ENCODE peak calls at places on chromosomes 2 and 18, in four cellular contexts. M is progenitor cell of endocrine pancreas, O is neural crest cell, N is fibroblast of mammary gland. W is an unnamed sample.

GRCh38 chr18:9673296-9674251 is 34.5 kb upstream of the RAB31 start:
- DNase-seq in M (no peak), O (no peak), N (peak; percentile 81), W (peak; percentile 57)

GRCh38 chr2:16685340-16685715 is 19.7 kb upstream of the CYRIA start:
- DNase-seq in M (no peak), O (no peak), N (no peak), W (no peak)

GRCh38 chr18:26436176-26437031 is 111.9 kb downstream of the KCTD1 start:
- DNase-seq in M (no peak), O (no peak), N (peak; percentile 90), W (no peak)

GRCh38 chr2:69716555-69717120 is 25.3 kb upstream of the ANXA4 start:
- DNase-seq in M (no peak), O (no peak), N (peak; percentile 63), W (no peak)

GRCh38 chr2:172427256-172427989 is at the start of gene ITGA6:
- DNase-seq in M (peak; percentile 83), O (peak; percentile 80), N (no peak), W (peak; percentile 88)

GRCh38 chr18:75253784-75254183 is 43.2 kb downstream of the TSHZ1 start:
- DNase-seq in M (no peak), O (no peak), N (peak; percentile 57), W (no peak)

GRCh38 chr2:46869621-46870020 is 46.0 kb downstream of the MCFD2 start:
- DNase-seq in M (no peak), O (no peak), N (no peak), W (no peak)

GRCh38 chr18:48290162-48290926 is 118.8 kb downstream of the ZBTB7C start:
- DNase-seq in M (no peak), O (no peak), N (no peak), W (no peak)

GRCh38 chr2:170818294-170819104 is 1.8 kb downstream of the GAD1 start:
- DNase-seq in M (no peak), O (no peak), N (no peak), W (peak; percentile 55)

GRCh38 chr18:30113454-30113853 is 929.1 kb downstream of the DSC3 start:
- DNase-seq in M (no peak), O (no peak), N (no peak), W (no peak)

GRCh38 chr2:191206613-191207471 is 38.4 kb upstream of the MYO1B start:
- DNase-seq in M (no peak), O (no peak), N (no peak), W (no peak)

GRCh38 chr2:219296631-219297391 is 12.4 kb downstream of the PTPRN start:
- DNase-seq in M (no peak), O (no peak), N (no peak), W (no peak)

GRCh38 chr2:207505728-207506127 is 24.0 kb upstream of the CREB1 start:
- DNase-seq in M (no peak), O (no peak), N (peak; percentile 89), W (no peak)

GRCh38 chr18:11587432-11587831 is 22.0 kb upstream of the SLC35G4 start:
- DNase-seq in M (no peak), O (no peak), N (no peak), W (no peak)

GRCh38 chr18:11585596-11585995 is 23.8 kb upstream of the SLC35G4 start:
- DNase-seq in M (no peak), O (no peak), N (no peak), W (no peak)

GRCh38 chr18:11591957-11592356 is 17.4 kb upstream of the SLC35G4 start:
- DNase-seq in M (no peak), O (no peak), N (no peak), W (peak; percentile 31)

GRCh38 chr18:11587846-11588245 is 21.6 kb upstream of the SLC35G4 start:
- DNase-seq in M (no peak), O (no peak), N (no peak), W (no peak)
- TF ChIP-seq CTCF in M (no peak), O (no peak), N (no peak), W (no peak)

GRCh38 chr2:32553829-32554432 is 73.9 kb upstream of the TTC27 start:
- DNase-seq in M (no peak), O (no peak), N (peak; percentile 60), W (no peak)
- TF ChIP-seq CTCF in M (peak; percentile 80), O (peak; percentile 83), N (peak; percentile 78), W (peak; percentile 82)

GRCh38 chr2:9799729-9800632 is 43.3 kb upstream of the TAF1B start:
- DNase-seq in M (peak; percentile 88), O (peak; percentile 96), N (peak; percentile 78), W (peak; percentile 94)
- TF ChIP-seq CTCF in M (peak; percentile 93), O (peak; percentile 97), N (peak; percentile 96), W (peak; percentile 96)

DNA sequence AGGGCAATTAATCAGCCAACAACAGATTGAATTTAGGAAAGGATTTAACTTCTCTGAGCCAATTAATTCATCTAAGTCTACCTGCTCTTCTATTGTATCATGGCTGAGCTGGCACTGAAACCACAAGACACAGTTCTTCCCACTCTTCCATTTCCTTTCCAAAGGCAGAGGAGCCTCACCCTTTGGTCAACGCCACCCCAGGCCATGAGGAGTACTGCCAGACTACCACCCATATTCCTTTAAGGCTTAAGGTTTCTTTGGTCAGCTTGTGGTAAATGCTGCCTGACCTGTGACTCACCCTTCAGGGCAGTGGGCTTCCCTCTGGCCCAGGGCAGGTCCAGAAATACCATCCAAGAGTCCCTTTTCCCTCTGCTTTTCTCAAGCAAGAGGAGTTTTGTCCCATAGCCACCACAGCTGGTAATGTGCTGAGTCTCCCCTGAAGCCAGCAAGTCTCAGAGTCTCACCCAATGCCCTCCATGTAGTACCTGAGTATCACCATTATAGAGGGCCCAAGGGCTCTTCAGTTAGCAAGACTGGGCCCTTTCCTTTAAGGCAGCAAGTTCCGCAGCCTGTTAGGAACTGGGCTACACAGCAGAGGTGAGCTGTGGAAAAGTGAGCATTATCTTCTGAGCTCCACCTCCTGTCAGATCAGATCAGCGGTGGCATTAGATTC is 900.5 kb upstream of the CRIM1 start:
- DNase-seq in M (no peak), O (no peak), N (no peak), W (peak; percentile 71)
- TF ChIP-seq CTCF in M (peak; percentile 31), O (peak; percentile 20), N (no peak), W (peak; percentile 54)

DNA sequence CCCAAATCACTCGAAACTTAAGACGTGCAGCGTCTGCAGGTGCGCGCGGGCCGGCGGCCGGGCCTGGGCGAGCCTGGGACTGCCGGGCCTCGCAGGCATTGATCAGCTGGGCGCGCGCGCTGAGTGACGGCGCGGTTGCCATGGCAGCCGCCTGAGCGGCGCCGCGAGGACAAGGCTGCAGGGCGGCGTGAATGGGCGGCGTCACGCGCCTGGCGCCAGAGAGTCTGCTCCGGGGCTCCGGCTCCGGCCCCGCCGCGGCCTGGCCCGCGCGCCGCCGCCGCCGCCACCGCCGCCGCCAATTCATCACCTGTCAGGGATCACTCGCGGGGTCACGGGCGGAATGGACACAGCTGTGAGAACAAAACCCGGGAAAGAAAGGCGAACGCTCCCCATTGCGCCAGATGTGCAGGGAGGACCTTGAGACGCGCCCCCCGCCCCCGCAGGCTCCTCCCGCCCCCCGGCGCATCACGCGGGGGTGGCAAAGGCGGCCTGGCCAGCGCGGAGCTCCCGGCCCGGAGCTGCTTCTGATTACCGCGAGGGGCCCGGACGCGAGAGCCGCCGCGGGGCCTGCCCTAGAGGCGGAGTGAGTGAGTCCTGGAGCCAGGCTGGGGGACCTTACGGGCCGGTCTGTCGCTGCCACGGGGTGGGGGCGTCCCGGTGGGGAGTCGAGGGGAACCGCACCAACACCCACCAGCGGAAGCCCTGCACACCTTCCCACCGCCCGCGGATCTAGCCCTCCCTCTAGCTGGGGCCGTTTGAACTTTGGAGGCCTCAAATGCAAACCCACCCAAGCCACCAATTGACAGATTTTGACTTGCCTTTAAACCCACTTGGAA is 2.9 kb upstream of the ID2 start:
- DNase-seq in M (peak; percentile 88), O (peak; percentile 75), N (peak; percentile 89), W (peak; percentile 93)
- TF ChIP-seq CTCF in M (peak; percentile 18), O (peak; percentile 20), N (no peak), W (no peak)

GRCh38 chr2:159518321-159519005 is 97.9 kb downstream of the BAZ2B start:
- DNase-seq in M (no peak), O (no peak), N (peak; percentile 11), W (no peak)

GRCh38 chr2:159513745-159514144 is 102.6 kb downstream of the BAZ2B start:
- DNase-seq in M (no peak), O (no peak), N (no peak), W (no peak)

GRCh38 chr2:159515482-159515881 is 100.9 kb downstream of the BAZ2B start:
- DNase-seq in M (no peak), O (no peak), N (peak; percentile 16), W (no peak)

GRCh38 chr2:159521272-159521671 is 95.1 kb downstream of the BAZ2B start:
- DNase-seq in M (no peak), O (no peak), N (no peak), W (no peak)

DNA sequence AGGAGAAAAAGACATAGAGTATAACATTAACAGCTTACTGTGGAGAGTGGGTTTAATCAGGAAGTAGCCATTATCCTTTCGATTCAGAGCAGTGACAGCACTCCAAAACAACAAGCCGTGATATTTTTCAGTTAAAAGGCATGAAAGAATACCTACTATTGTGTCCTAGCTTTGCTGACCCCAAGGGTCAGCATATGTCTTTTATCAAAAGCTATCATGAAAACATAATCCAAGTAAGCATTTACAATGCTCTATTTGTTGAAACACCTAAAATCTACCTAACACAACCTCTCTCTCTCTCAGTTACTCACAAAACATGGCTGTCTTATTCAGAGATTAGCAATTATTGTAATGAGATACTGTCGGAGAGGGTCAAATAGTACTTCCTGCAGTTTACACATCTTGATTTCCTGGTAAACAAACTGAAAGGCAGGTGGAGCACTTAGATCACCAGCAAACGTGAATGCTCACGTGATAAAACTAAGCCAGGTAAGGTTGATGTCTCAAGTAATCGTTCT is 100.0 kb downstream of the BAZ2B start:
- DNase-seq in M (no peak), O (no peak), N (peak; percentile 58), W (no peak)
- TF ChIP-seq CTCF in M (no peak), O (no peak), N (no peak), W (no peak)

DNA sequence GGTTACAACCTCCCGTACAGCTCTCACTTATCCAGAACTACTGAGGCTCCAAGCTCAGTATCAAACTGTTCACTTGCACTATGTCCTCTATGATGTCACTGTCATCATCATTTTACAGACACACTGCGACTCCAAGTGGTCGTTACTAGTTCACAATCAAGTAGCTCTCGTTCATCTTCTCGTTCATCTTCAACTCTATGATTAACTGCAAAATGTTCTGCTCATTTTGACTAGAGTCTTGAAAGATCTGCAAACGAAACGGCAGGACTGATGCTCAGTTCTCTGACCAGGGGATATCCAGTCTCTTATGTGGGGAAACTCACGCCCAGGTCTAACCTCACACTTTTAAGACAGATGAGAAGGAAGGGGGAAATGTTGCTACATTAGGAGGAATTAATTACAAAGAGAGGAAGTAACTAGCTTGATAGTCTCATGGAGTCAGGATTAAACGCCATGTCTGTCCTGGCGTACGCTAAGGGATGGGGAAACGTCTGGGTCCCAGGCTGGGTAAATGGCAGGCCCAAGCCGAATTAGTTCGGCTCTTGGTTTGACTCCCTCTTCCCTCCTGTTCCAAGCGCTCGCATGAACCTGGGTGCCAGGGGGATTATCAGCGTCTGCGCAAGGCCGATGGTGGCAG is 794 bp upstream of the CHCHD5 start:
- DNase-seq in M (no peak), O (no peak), N (peak; percentile 44), W (no peak)
- TF ChIP-seq CTCF in M (no peak), O (no peak), N (no peak), W (no peak)

DNA sequence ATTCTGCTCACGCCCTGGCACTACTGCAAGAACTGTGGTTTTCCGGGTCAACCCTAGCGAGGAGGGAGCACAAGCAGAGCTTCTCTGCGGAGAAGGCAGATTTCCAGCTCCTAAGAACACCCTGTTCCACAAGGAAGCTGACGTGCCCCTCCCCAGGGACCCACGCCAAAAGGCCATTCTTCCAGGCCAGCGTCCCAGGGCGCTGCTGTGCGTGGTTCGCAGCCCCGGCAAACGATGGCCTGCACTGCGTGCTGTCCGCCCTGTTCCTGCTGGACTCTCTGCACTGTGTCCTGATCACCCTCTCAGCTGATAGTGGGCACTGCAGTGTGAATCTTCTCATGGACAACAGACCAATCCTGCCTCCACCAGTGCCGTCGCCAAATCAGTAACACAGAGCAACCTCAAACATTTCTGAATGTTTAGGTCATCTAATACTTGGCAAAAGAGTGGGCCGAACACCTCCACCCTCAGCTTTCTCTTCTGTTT is 49.1 kb downstream of the ADI1 start:
- DNase-seq in M (no peak), O (no peak), N (peak; percentile 97), W (no peak)
- TF ChIP-seq CTCF in M (no peak), O (no peak), N (no peak), W (no peak)

W was measured in H9.